ENCODE peak calls at places on chromosomes 6 and 20, in eight cellular contexts. E, S, G, Q, D, I, H and X are unnamed samples.

GRCh38 chr6:150492507-150492906 is 107.2 kb upstream of the PLEKHG1 start:
- DNase-seq in Q (no peak), D (no peak), S (peak), H (no peak), E (no peak), G (no peak), I (no peak), X (no peak)

GRCh38 chr6:32116674-32117073 is 7.5 kb upstream of the TNXB start:
- DNase-seq in D (no peak), I (no peak), E (no peak), S (no peak), G (no peak), Q (no peak), H (no peak), X (no peak)

GRCh38 chr6:25706314-25707014 is 48.1 kb upstream of the SLC17A4 start:
- DNase-seq in G (peak), D (peak), I (no peak), H (no peak), S (no peak), Q (no peak), E (peak), X (no peak)

GRCh38 chr6:114649298-114649697 is 306.5 kb upstream of the HS3ST5 start:
- DNase-seq in S (no peak), Q (no peak), G (no peak), I (no peak), H (no peak), E (no peak), D (peak), X (no peak)

GRCh38 chr20:59403261-59403961 is 103.0 kb downstream of the EDN3 start:
- DNase-seq in Q (peak), E (peak), H (no peak), I (peak), S (no peak), D (peak), G (peak), X (peak)

GRCh38 chr6:104888066-104888465 is 28.3 kb upstream of the HACE1 start:
- DNase-seq in G (no peak), I (no peak), Q (no peak), D (no peak), S (no peak), H (no peak), E (no peak), X (no peak)

GRCh38 chr6:11218477-11218826 is 14.0 kb downstream of the NEDD9 start:
- DNase-seq in H (no peak), I (no peak), Q (no peak), S (no peak), E (no peak), G (no peak), D (no peak), X (no peak)

GRCh38 chr20:1402149-1402548 is 9.3 kb upstream of the FKBP1A start:
- DNase-seq in E (no peak), H (peak), G (no peak), I (no peak), D (no peak), S (no peak), Q (no peak), X (no peak)

GRCh38 chr20:17369506-17369905 is 142.7 kb downstream of the PCSK2 start:
- DNase-seq in G (no peak), E (no peak), Q (no peak), H (no peak), D (no peak), S (no peak), I (no peak), X (no peak)

GRCh38 chr6:29510202-29510601 is 22.4 kb upstream of the MAS1L start:
- DNase-seq in S (no peak), D (no peak), G (no peak), H (no peak), E (no peak), Q (no peak), I (no peak), X (no peak)

GRCh38 chr6:159989471-159989870 is 20.6 kb downstream of the IGF2R start:
- DNase-seq in I (no peak), S (no peak), E (no peak), G (no peak), D (no peak), Q (no peak), H (no peak), X (no peak)

GRCh38 chr20:22698443-22698842 is 114.1 kb upstream of the FOXA2 start:
- DNase-seq in D (no peak), I (no peak), Q (no peak), E (no peak), G (no peak), H (no peak), S (no peak), X (no peak)

GRCh38 chr6:3228046-3228671 is 706 bp upstream of the TUBB2B start:
- DNase-seq in Q (peak), G (no peak), H (no peak), S (no peak), D (peak), I (no peak), E (no peak), X (peak)

GRCh38 chr20:44768256-44768655 is 22.6 kb downstream of the KCNK15 start:
- DNase-seq in I (no peak), Q (no peak), S (no peak), D (no peak), E (no peak), H (no peak), G (no peak), X (no peak)

GRCh38 chr6:8483650-8484049 is 48.3 kb upstream of the SLC35B3 start:
- DNase-seq in I (no peak), E (no peak), S (no peak), D (no peak), H (no peak), Q (no peak), G (no peak), X (no peak)

GRCh38 chr6:8478418-8478817 is 43.1 kb upstream of the SLC35B3 start:
- DNase-seq in E (no peak), I (no peak), D (no peak), S (no peak), Q (no peak), H (no peak), G (no peak), X (no peak)

DNA sequence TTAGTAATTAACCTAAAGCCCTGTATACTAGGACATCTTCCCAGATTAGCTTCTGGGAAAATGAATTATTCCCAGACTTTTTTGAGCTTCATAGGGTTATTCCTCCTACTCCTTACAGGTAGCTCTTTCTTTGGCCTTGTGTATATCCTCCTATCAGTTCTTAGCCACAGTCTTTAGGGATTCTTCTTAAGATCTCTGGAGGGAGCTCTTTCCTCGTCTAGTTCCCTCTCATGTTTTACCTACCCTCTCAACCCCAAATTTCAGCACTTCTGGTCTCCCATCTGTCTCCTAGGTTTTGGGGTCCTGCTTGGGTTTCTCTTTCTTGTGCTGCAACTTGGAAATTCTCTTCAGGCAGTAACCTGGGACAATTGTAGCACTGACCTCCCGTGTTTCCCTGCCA is 46.4 kb upstream of the SLC35B3 start:
- DNase-seq in I (no peak), H (no peak), Q (no peak), D (no peak), G (no peak), E (no peak), S (no peak), X (no peak)
- TF ChIP-seq CTCF in I (no peak), H (no peak), Q (peak), D (no peak), G (no peak), E (no peak), S (no peak), X (peak)

GRCh38 chr6:128199461-128199860 is 298.6 kb upstream of the THEMIS start:
- DNase-seq in I (no peak), E (no peak), D (no peak), H (no peak), S (no peak), Q (no peak), G (no peak), X (no peak)
- TF ChIP-seq CTCF in I (no peak), E (no peak), D (no peak), H (no peak), S (no peak), Q (no peak), G (no peak), X (no peak)

GRCh38 chr20:34676642-34677373 is at the start of gene PIGU:
- DNase-seq in E (peak), D (peak), H (peak), I (peak), G (peak), S (peak), Q (peak), X (peak)
- TF ChIP-seq CTCF in E (peak), D (peak), H (peak), I (no peak), G (peak), S (no peak), Q (no peak), X (no peak)

DNA sequence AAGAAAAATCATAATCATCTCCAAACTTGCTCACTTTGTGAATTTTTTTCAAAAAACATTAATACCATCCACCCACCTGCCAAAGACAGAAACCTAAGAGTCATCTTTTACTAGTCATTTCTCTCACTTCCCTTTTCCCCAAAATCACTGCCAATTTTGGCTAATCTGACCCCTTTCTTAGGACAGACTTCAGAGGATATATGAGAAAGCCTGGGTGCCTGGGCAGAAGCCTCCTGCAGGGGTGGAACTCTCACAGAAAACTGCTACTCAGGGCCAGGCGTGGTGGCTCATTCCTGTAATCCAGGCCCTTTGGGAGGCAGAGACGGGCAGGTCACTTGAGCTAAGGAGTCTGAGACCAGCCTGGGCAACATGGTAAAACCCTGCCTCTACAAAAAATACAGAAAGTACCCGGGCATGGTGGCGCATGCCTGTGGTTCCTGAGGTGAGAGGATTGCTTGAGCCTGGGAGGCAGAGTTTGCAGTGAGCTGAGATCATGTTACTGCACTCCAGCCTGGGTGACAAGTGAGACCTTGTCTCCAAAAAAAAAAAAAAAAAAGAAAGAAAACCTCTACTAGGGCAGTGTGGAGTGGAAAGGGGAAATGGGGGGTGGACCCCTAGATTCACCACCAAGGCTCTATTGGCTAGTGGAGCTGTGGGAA is 3.8 kb downstream of the DEK start:
- DNase-seq in H (peak), Q (no peak), G (no peak), S (no peak), E (no peak), D (no peak), I (no peak), X (no peak)
- TF ChIP-seq CTCF in H (peak), Q (no peak), G (no peak), S (no peak), E (no peak), D (no peak), I (no peak), X (no peak)

DNA sequence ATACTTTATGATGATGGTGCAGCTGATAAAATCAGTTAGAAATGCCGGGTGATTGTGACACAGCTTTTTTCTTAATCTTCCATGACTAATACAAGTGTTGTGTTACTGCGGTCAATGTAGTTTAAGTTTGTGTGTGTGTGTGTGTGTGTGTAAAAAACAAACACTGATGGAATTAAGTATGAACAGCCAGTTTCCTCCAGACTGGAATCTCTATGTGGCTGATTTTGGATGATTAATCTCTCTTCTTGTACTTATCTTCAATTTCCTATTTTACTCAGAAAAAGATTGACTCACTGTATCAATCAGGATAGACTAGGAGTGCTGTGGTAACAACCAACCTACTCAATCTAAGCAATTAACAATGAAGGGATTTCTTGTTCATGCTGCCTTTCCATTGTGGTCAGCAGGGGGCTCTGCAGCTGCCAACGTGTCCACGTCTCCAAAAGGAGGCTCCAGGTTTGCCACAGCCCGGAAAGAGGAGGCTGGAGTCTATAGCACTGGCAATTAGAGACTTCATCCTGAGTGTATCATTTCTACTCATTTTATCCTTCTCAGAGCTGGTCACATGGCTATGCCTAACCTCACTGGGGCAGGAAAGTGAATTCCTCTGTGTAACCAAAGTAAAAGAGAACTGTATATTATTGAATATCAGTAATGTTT is 107.7 kb downstream of the CD109 start:
- DNase-seq in H (peak), G (no peak), Q (peak), E (no peak), S (peak), I (peak), D (peak), X (peak)
- TF ChIP-seq CTCF in H (peak), G (peak), Q (peak), E (peak), S (peak), I (no peak), D (peak), X (peak)

DNA sequence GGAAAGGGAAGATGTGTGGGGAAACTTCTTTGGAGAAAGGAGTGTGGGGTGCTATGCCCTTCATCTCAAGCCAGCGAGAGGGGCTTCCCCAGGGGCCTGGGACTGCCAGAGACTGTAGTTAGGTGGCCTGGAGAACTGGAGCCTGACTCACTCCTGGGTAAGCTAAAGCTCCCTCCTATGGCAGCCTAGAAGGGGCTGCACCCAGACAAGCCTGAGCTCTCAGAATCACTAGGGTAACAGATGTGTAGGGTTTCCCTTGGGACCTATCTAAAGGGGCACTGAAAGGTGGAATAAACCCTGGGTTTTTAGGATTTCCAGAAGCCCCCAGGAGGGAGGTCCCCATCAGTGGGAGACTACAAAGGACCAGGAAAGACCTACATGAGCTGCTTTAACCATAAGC is 1.6 kb upstream of the ARMC2 start:
- DNase-seq in H (no peak), D (no peak), E (no peak), S (no peak), G (no peak), I (no peak), Q (no peak), X (no peak)
- TF ChIP-seq CTCF in H (no peak), D (no peak), E (no peak), S (no peak), G (no peak), I (no peak), Q (no peak), X (no peak)

GRCh38 chr6:135181333-135182119 is 418 bp downstream of the MYB start:
- DNase-seq in Q (no peak), G (no peak), S (no peak), E (no peak), I (peak), H (no peak), D (peak), X (peak)
- TF ChIP-seq CTCF in Q (no peak), G (no peak), S (no peak), E (peak), I (no peak), H (no peak), D (no peak), X (no peak)

GRCh38 chr6:70956191-70956450 is 739 bp downstream of the B3GAT2 start:
- DNase-seq in G (no peak), Q (no peak), E (no peak), I (no peak), S (no peak), H (no peak), D (no peak), X (no peak)
- TF ChIP-seq CTCF in G (no peak), Q (peak), E (peak), I (no peak), S (no peak), H (peak), D (no peak), X (peak)

DNA sequence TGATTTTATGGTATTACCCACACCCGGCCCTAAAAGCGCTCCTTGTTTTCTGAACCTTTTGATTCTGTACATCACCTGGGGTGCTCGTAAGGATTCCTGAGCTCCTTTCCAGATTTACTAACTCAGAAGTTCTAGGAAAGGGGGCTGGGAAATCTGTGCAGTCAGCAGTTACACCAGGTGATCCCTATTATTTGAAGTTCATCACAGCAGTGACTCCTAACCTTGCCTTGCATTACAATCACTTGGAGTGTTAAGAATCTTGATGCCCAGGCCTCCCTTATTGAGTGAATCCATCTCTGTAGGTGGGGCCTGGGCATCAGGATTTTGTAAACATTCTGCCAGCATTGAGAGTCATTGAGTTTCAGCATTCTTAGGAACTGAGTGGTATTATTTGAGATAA is 44.7 kb downstream of the BMP6 start:
- DNase-seq in S (no peak), H (no peak), Q (no peak), E (no peak), I (no peak), D (no peak), G (no peak), X (no peak)
- TF ChIP-seq CTCF in S (no peak), H (no peak), Q (no peak), E (no peak), I (no peak), D (no peak), G (no peak), X (no peak)

GRCh38 chr6:110183292-110183691 is 3.1 kb downstream of the CDC40 start:
- DNase-seq in Q (no peak), D (no peak), I (no peak), G (no peak), H (no peak), E (no peak), S (no peak), X (no peak)

GRCh38 chr6:110181131-110182027 is 1.2 kb downstream of the CDC40 start:
- DNase-seq in S (no peak), G (no peak), D (peak), E (no peak), H (no peak), Q (no peak), I (no peak), X (no peak)

GRCh38 chr6:110178626-110179405 is 654 bp downstream of the WASF1 start:
- DNase-seq in E (peak), G (peak), H (peak), D (peak), S (peak), Q (peak), I (peak), X (peak)

GRCh38 chr6:110179406-110180227 is at the start of gene WASF1:
- DNase-seq in Q (peak), D (peak), S (peak), I (peak), E (peak), G (peak), H (peak), X (peak)

DNA sequence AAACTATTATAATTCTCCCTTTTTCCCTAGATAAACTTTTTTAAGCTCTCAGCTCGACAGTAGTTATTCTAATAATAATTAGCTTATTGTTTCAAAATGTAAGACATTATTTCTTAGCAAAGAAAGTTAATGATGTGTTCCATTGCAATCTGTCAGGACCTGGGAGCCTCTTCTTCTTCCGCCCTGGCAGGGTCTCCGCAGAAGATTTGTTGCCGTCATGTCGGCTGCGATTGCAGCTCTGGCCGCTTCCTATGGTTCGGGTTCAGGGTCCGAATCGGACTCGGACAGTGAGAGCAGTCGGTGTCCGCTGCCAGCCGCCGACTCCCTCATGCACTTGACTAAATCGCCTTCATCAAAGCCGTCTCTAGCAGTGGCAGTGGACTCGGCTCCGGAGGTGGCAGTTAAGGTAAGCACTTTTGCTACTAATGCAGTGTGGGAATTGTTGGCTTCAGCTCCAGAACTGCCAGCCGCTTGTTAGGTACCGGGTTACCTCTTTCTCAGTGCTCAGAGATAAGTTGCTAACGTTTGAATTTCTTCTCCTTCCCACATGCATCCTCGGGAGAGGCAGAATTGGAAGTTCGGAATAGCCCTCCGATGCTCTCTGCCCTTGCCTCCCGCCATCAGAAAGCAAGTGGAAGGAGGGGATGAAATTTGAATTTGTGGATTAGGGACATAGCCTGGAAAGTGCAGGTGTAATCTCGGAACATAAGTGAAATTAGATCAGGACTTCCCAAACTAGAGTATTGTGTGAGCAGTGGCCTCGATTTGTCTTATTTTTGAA is at the start of gene CDC40:
- DNase-seq in E (peak), G (peak), D (peak), S (no peak), Q (peak), H (no peak), I (peak), X (peak)
- TF ChIP-seq CTCF in E (no peak), G (no peak), D (no peak), S (no peak), Q (no peak), H (no peak), I (no peak), X (no peak)